ENCODE peak calls at places on chromosome 16, in nine cellular contexts. V is mammary epithelial cell, W is GM23248, B is HepG2, X is GM23338, E is fibroblast of lung, S is DND-41, Z is PC-3, Q is GM12878. M is an unnamed sample.

GRCh38 chr16:87657621-87658192 is 55.4 kb downstream of the JPH3 start:
- DNase-seq in B (peak; percentile 40), S (no peak), Z (peak; percentile 42), E (no peak), Q (no peak), V (peak; percentile 34), X (peak; percentile 81), W (peak; percentile 29), M (no peak)

GRCh38 chr16:89687092-89687940 is 827 bp downstream of the CDK10 start:
- DNase-seq in V (peak; percentile 60), X (peak; percentile 59), Q (peak; percentile 24), S (no peak), E (peak; percentile 34), B (peak; percentile 99), Z (peak; percentile 34), W (peak; percentile 84), M (peak; percentile 45)

GRCh38 chr16:74503412-74503811 is 82.1 kb upstream of the CLEC18B start:
- DNase-seq in B (no peak), W (no peak), Q (no peak), Z (no peak), S (no peak), X (no peak), E (no peak), V (no peak), M (no peak)

GRCh38 chr16:57711993-57712392 is 17.4 kb downstream of the DRC7 start:
- DNase-seq in Z (no peak), W (no peak), Q (no peak), X (no peak), B (no peak), E (no peak), S (no peak), V (no peak), M (no peak)

GRCh38 chr16:56428087-56428486 is 2.7 kb upstream of the AMFR start:
- DNase-seq in V (no peak), Z (no peak), E (peak; percentile 4), Q (no peak), X (no peak), B (no peak), W (peak; percentile 26), S (no peak), M (no peak)

GRCh38 chr16:67966549-67967182 is 1.8 kb downstream of the SLC12A4 start:
- DNase-seq in W (peak; percentile 61), Q (no peak), E (peak; percentile 28), S (no peak), B (peak; percentile 65), X (peak; percentile 52), V (peak; percentile 67), Z (no peak), M (no peak)

GRCh38 chr16:19980866-19981265 is 92.8 kb downstream of the GPR139 start:
- DNase-seq in E (no peak), X (peak; percentile 77), Z (peak; percentile 15), S (no peak), W (peak; percentile 30), Q (no peak), V (peak; percentile 1), B (peak; percentile 34), M (no peak)

GRCh38 chr16:56916571-56917403 is 15.2 kb upstream of the HERPUD1 start:
- DNase-seq in Z (no peak), X (no peak), Q (peak; percentile 77), V (no peak), E (no peak), W (no peak), S (no peak), B (no peak), M (peak; percentile 94)

GRCh38 chr16:47979783-47980182 is 176.0 kb downstream of the ABCC12 start:
- DNase-seq in Q (no peak), S (no peak), X (no peak), Z (no peak), E (no peak), B (no peak), W (no peak), V (no peak), M (no peak)

GRCh38 chr16:7614022-7614795 is 281.6 kb downstream of the RBFOX1 start:
- DNase-seq in S (no peak), Q (no peak), B (peak; percentile 25), E (no peak), W (no peak), Z (no peak), V (no peak), X (no peak), M (no peak)

GRCh38 chr16:76963614-76964315 is 227.2 kb upstream of the MON1B start:
- DNase-seq in E (no peak), Z (no peak), W (no peak), S (no peak), Q (no peak), X (no peak), V (no peak), B (no peak), M (peak; percentile 80)

GRCh38 chr16:70520612-70521297 is 2.6 kb downstream of the COG4 start:
- DNase-seq in E (peak; percentile 28), B (no peak), X (no peak), Q (no peak), W (peak; percentile 80), S (no peak), V (peak; percentile 64), Z (peak; percentile 64), M (no peak)

GRCh38 chr16:83996481-83997252 is 28.6 kb downstream of the NECAB2 start:
- DNase-seq in V (no peak), Z (no peak), E (no peak), X (peak; percentile 39), Q (no peak), W (no peak), B (no peak), S (no peak), M (no peak)

GRCh38 chr16:72400257-72401078 is 228.5 kb upstream of the PMFBP1 start:
- DNase-seq in X (peak; percentile 84), E (peak; percentile 82), W (peak; percentile 71), Q (peak; percentile 7), S (peak; percentile 54), V (peak; percentile 28), Z (peak; percentile 58), B (peak; percentile 71), M (peak; percentile 31)

GRCh38 chr16:86501989-86502855 is 8.1 kb upstream of the FOXF1 start:
- DNase-seq in Q (no peak), E (no peak), V (no peak), W (no peak), Z (no peak), B (no peak), X (no peak), S (no peak), M (no peak)

GRCh38 chr16:86504315-86505184 is 5.8 kb upstream of the FOXF1 start:
- DNase-seq in B (no peak), S (no peak), Q (no peak), V (no peak), E (no peak), X (no peak), Z (no peak), W (no peak), M (no peak)

GRCh38 chr16:86503830-86504229 is 6.5 kb upstream of the FOXF1 start:
- DNase-seq in Q (no peak), Z (no peak), X (no peak), W (no peak), V (no peak), E (no peak), S (no peak), B (no peak), M (no peak)

GRCh38 chr16:86500708-86501510 is 9.4 kb upstream of the FOXF1 start:
- DNase-seq in V (no peak), X (no peak), B (no peak), W (no peak), Q (no peak), E (no peak), Z (no peak), S (no peak), M (no peak)

GRCh38 chr16:86502856-86503748 is 7.2 kb upstream of the FOXF1 start:
- DNase-seq in S (no peak), Z (no peak), V (no peak), B (no peak), Q (no peak), E (peak; percentile 48), X (no peak), W (peak; percentile 26), M (no peak)
- TF ChIP-seq EZH2 in S (no peak), Z (no peak), V (no peak), B (no peak), Q (no peak), E (no peak), X (peak; percentile 73), W (peak; percentile 69), M (no peak)

GRCh38 chr16:5065368-5065767 is 388 bp downstream of the C16orf89 start:
- DNase-seq in B (no peak), W (no peak), S (no peak), E (no peak), V (no peak), Q (no peak), X (no peak), Z (no peak), M (no peak)

GRCh38 chr16:5064915-5065314 is 841 bp downstream of the C16orf89 start:
- DNase-seq in B (no peak), Q (no peak), V (no peak), W (no peak), X (no peak), E (peak; percentile 47), Z (no peak), S (no peak), M (no peak)

GRCh38 chr16:5062790-5063765 is 2.7 kb downstream of the C16orf89 start:
- DNase-seq in E (no peak), B (no peak), S (no peak), Z (no peak), W (no peak), X (no peak), Q (no peak), V (no peak), M (no peak)

GRCh38 chr16:5066511-5066910 is 755 bp upstream of the C16orf89 start:
- DNase-seq in W (no peak), E (no peak), B (no peak), S (no peak), V (no peak), Z (no peak), Q (no peak), X (no peak), M (no peak)

GRCh38 chr16:5065813-5066212 is at the start of gene C16orf89:
- DNase-seq in X (no peak), Z (no peak), W (no peak), V (no peak), Q (no peak), E (no peak), B (no peak), S (no peak), M (no peak)
- TF ChIP-seq EZH2 in X (no peak), Z (no peak), W (no peak), V (no peak), Q (no peak), E (peak; percentile 49), B (no peak), S (no peak), M (no peak)

DNA sequence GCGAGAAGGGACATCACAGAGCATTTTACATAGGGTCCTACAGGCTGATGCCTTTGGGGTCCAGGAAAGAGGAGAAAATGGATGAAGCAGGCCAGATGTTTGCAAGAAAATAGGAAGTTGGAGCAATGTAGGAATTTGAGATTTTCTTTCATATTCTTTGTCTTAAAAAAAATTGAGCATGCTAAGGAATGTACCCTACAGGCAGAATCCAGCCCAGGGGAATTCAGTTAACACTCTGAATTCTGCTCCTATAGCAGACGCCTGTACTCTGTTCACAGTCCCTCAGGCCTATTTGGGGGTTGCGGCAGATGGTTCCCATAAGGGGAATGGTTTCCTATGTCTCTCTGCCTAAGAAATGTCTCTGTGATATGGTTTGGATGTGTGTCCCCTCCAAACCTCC is 393.7 kb upstream of the C16orf82 start:
- DNase-seq in Z (no peak), V (no peak), S (no peak), B (no peak), W (no peak), X (no peak), Q (no peak), E (no peak), M (no peak)
- TF ChIP-seq EZH2 in Z (no peak), V (no peak), S (no peak), B (no peak), W (no peak), X (no peak), Q (no peak), E (no peak), M (no peak)

GRCh38 chr16:86511317-86512161 is 1.2 kb downstream of the FOXF1 start:
- DNase-seq in V (no peak), X (no peak), E (no peak), S (no peak), B (no peak), W (peak; percentile 39), Q (no peak), Z (no peak), M (no peak)
- TF ChIP-seq EZH2 in V (peak; percentile 52), X (peak; percentile 95), E (no peak), S (no peak), B (no peak), W (no peak), Q (no peak), Z (no peak), M (no peak)

M was measured in MM.1S.